ENCODE peak calls at places on chromosomes 7 and 10, in nine cellular contexts. S, O, F, R, J, I, G, E and P are unnamed samples.
A peak's percentile ranks its signal among the peaks of the same experiment; 100 is the strongest.

GRCh38 chr7:133633055-133633454 is 380.2 kb downstream of the EXOC4 start:
- DNase-seq in O (no peak), F (no peak), R (no peak), E (no peak), S (no peak), J (no peak), G (no peak), I (no peak), P (peak; percentile 16)

GRCh38 chr7:155257482-155258232 is 40.0 kb upstream of the INSIG1 start:
- DNase-seq in J (peak; percentile 82), I (no peak), R (peak; percentile 83), G (peak; percentile 81), O (no peak), E (no peak), F (no peak), S (no peak), P (peak; percentile 78)

GRCh38 chr10:69749180-69750010 is 52.3 kb upstream of the COL13A1 start:
- DNase-seq in R (no peak), S (no peak), J (no peak), G (no peak), I (no peak), E (no peak), F (no peak), O (no peak), P (peak; percentile 31)

GRCh38 chr10:51743146-51743545 is 43.8 kb upstream of the CSTF2T start:
- DNase-seq in O (no peak), G (no peak), J (no peak), F (no peak), S (peak; percentile 13), R (no peak), E (no peak), I (no peak), P (no peak)

GRCh38 chr7:152872745-152873118 is 113.2 kb downstream of the ACTR3B start:
- DNase-seq in J (no peak), F (no peak), E (no peak), G (no peak), S (no peak), O (no peak), R (no peak), I (no peak), P (no peak)

GRCh38 chr10:124303662-124304418 is 114.9 kb downstream of the OAT start:
- DNase-seq in R (no peak), G (no peak), F (no peak), S (no peak), J (no peak), I (no peak), O (no peak), E (no peak), P (no peak)

GRCh38 chr7:145184956-145185355 is 349.1 kb upstream of the TPK1 start:
- DNase-seq in R (no peak), S (no peak), F (no peak), G (no peak), E (no peak), J (no peak), I (no peak), O (no peak), P (no peak)

GRCh38 chr7:147182859-147183258 is 1066.3 kb downstream of the CNTNAP2 start:
- DNase-seq in I (no peak), O (no peak), J (no peak), R (no peak), S (no peak), E (no peak), G (no peak), F (no peak), P (no peak)

GRCh38 chr7:47568056-47568455 is 13.9 kb downstream of the TNS3 start:
- DNase-seq in J (no peak), E (no peak), F (no peak), S (no peak), I (no peak), O (no peak), R (no peak), G (peak; percentile 33), P (no peak)

GRCh38 chr7:4045450-4045849 is 636.6 kb upstream of the FOXK1 start:
- DNase-seq in O (no peak), I (no peak), S (no peak), F (no peak), G (no peak), R (no peak), E (no peak), J (no peak), P (no peak)

GRCh38 chr10:104966563-104967280 is 325.6 kb downstream of the SORCS3 start:
- DNase-seq in E (no peak), G (no peak), R (no peak), O (no peak), I (no peak), F (no peak), J (no peak), S (no peak), P (no peak)

GRCh38 chr7:38181111-38181510 is 3.1 kb downstream of the STARD3NL start:
- DNase-seq in J (no peak), E (no peak), R (no peak), G (no peak), O (no peak), I (no peak), S (no peak), F (no peak), P (no peak)
- TF ChIP-seq CTCF in J (no peak), E (no peak), R (no peak), G (no peak), O (no peak), I (no peak), S (no peak), F (no peak), P (no peak)

GRCh38 chr10:42929993-42930392 is 146.9 kb upstream of the RET start:
- DNase-seq in O (no peak), G (no peak), F (no peak), R (no peak), I (no peak), E (no peak), S (no peak), J (no peak), P (no peak)

GRCh38 chr10:42926831-42927230 is 144.2 kb downstream of the BMS1 start:
- DNase-seq in I (no peak), G (no peak), E (peak; percentile 47), O (no peak), S (peak; percentile 87), F (no peak), J (no peak), R (peak; percentile 29), P (peak; percentile 4)

GRCh38 chr10:42930516-42931205 is 146.2 kb upstream of the RET start:
- DNase-seq in S (no peak), E (no peak), F (no peak), G (no peak), R (no peak), J (no peak), O (no peak), I (no peak), P (no peak)

GRCh38 chr10:42929236-42929635 is 146.6 kb downstream of the BMS1 start:
- DNase-seq in F (no peak), J (no peak), E (no peak), I (no peak), R (no peak), G (no peak), S (no peak), O (no peak), P (no peak)

GRCh38 chr10:42928064-42928463 is 145.5 kb downstream of the BMS1 start:
- DNase-seq in I (no peak), O (no peak), R (no peak), F (no peak), E (no peak), S (no peak), G (no peak), J (no peak), P (no peak)
- H3K4me3 ChIP-seq in I (no peak overlapping the region), O (no peak overlapping the region), R (no peak overlapping the region), F (no peak overlapping the region), E (no peak overlapping the region), S (no peak overlapping the region), G (no peak overlapping the region), J (no peak overlapping the region), P (no peak overlapping the region)

GRCh38 chr7:130804156-130804708 is 70.2 kb upstream of the KLF14 start:
- DNase-seq in R (no peak), F (no peak), S (no peak), O (no peak), G (no peak), I (no peak), E (no peak), J (no peak), P (no peak)
- TF ChIP-seq CTCF in R (no peak), F (no peak), S (no peak), O (no peak), G (no peak), I (no peak), E (no peak), J (no peak), P (no peak)

GRCh38 chr7:70700055-70700934 is 431.6 kb upstream of the GALNT17 start:
- DNase-seq in R (no peak), F (no peak), J (no peak), S (peak; percentile 72), I (no peak), O (no peak), G (no peak), E (no peak), P (no peak)

GRCh38 chr7:70695804-70696104 is 436.2 kb upstream of the GALNT17 start:
- DNase-seq in J (no peak), R (no peak), G (no peak), O (no peak), S (no peak), F (no peak), I (no peak), E (no peak), P (peak; percentile 40)

GRCh38 chr7:70700935-70701425 is 431.0 kb upstream of the GALNT17 start:
- DNase-seq in J (no peak), S (peak; percentile 47), I (no peak), E (no peak), F (no peak), O (no peak), G (no peak), R (no peak), P (no peak)

GRCh38 chr7:70696139-70696782 is 435.7 kb upstream of the GALNT17 start:
- DNase-seq in F (no peak), O (no peak), R (no peak), S (no peak), G (no peak), J (no peak), I (no peak), E (no peak), P (peak; percentile 59)

GRCh38 chr7:70698219-70698832 is 433.6 kb upstream of the GALNT17 start:
- DNase-seq in S (peak; percentile 72), R (no peak), O (no peak), F (peak; percentile 33), I (no peak), G (no peak), E (peak; percentile 67), J (no peak), P (peak; percentile 72)
- H3K4me3 ChIP-seq in S (peak overlapping the region; percentile 78), R (peak overlapping the region; percentile 3), O (no peak overlapping the region), F (no peak overlapping the region), I (no peak overlapping the region), G (no peak overlapping the region), E (no peak overlapping the region), J (no peak overlapping the region), P (no peak overlapping the region)

DNA sequence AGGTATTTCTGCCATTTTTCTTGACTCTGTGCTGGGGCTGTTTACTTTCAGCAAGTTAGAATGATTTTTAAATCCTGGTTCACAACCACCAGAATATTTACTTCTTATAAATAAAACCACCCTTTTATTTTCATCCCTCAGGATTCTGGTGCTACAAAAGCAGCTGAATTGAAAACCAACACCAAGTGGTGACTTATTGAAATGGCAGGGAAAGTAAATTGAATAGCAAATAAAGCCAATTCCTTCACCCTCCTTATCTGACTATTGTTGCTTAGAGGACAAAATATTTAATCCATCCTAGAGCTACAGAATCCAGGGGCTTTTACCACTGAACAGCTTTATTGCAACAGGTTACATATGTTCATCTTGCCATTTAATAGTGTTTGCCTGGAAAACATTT is 828.6 kb upstream of the GHITM start:
- DNase-seq in I (no peak), F (no peak), E (no peak), R (no peak), J (no peak), S (peak; percentile 30), O (no peak), G (no peak), P (no peak)
- TF ChIP-seq CTCF in I (no peak), F (no peak), E (peak; percentile 14), R (no peak), J (no peak), S (no peak), O (no peak), G (no peak), P (no peak)